ENCODE peak calls at places on chromosomes 3 and 15, in nine cellular contexts. One of them, this sample, is unnamed.

GRCh38 chr3:100838157-100838556 is 128.9 kb downstream of the TFG start:
- DNase-seq in AG09309: no peak
- DNase-seq in caudate nucleus: no peak
- DNase-seq in HEK293T: no peak
- DNase-seq in C1 segment of cervical spinal cord: no peak
- DNase-seq in CD4-positive, alpha-beta T cell: no peak
- DNase-seq in activated CD4-positive, CD25-positive, alpha-beta regulatory T cell treated with anti-CD3 and anti-CD28 coated beads, Interleukin-2, amount 50 U/mL, for 72 hours: no peak
- DNase-seq in stimulated activated CD4-positive, alpha-beta T cell treated with anti-CD3 and anti-CD28 coated beads, Interleukin-12 subunit alpha, Interleukin-12 subunit beta, amount 100 ng/mL, for 48 hours: no peak
- DNase-seq in activated T-cell treated with anti-CD3 and anti-CD28 coated beads, Interleukin-2, amount 50 U/mL, for 72 hours: no peak
- DNase-seq in this sample: no peak

GRCh38 chr3:187150599-187150998 is 11.3 kb upstream of the RPL39L start:
- DNase-seq in AG09309: no peak
- DNase-seq in caudate nucleus: no peak
- DNase-seq in HEK293T: no peak
- DNase-seq in C1 segment of cervical spinal cord: no peak
- DNase-seq in CD4-positive, alpha-beta T cell: peak; percentile 51
- DNase-seq in activated CD4-positive, CD25-positive, alpha-beta regulatory T cell treated with anti-CD3 and anti-CD28 coated beads, Interleukin-2, amount 50 U/mL, for 72 hours: peak; percentile 64
- DNase-seq in stimulated activated CD4-positive, alpha-beta T cell treated with anti-CD3 and anti-CD28 coated beads, Interleukin-12 subunit alpha, Interleukin-12 subunit beta, amount 100 ng/mL, for 48 hours: peak; percentile 49
- DNase-seq in activated T-cell treated with anti-CD3 and anti-CD28 coated beads, Interleukin-2, amount 50 U/mL, for 72 hours: peak; percentile 58
- DNase-seq in this sample: peak; percentile 20

GRCh38 chr3:95319921-95320494 is 1257.1 kb downstream of the NSUN3 start:
- DNase-seq in AG09309: no peak
- DNase-seq in caudate nucleus: no peak
- DNase-seq in HEK293T: no peak
- DNase-seq in C1 segment of cervical spinal cord: no peak
- DNase-seq in CD4-positive, alpha-beta T cell: no peak
- DNase-seq in activated CD4-positive, CD25-positive, alpha-beta regulatory T cell treated with anti-CD3 and anti-CD28 coated beads, Interleukin-2, amount 50 U/mL, for 72 hours: no peak
- DNase-seq in stimulated activated CD4-positive, alpha-beta T cell treated with anti-CD3 and anti-CD28 coated beads, Interleukin-12 subunit alpha, Interleukin-12 subunit beta, amount 100 ng/mL, for 48 hours: no peak
- DNase-seq in activated T-cell treated with anti-CD3 and anti-CD28 coated beads, Interleukin-2, amount 50 U/mL, for 72 hours: no peak
- DNase-seq in this sample: no peak

GRCh38 chr15:26235864-26236263 is 372.7 kb upstream of the ATP10A start:
- DNase-seq in AG09309: no peak
- DNase-seq in caudate nucleus: no peak
- DNase-seq in HEK293T: no peak
- DNase-seq in C1 segment of cervical spinal cord: no peak
- DNase-seq in CD4-positive, alpha-beta T cell: no peak
- DNase-seq in activated CD4-positive, CD25-positive, alpha-beta regulatory T cell treated with anti-CD3 and anti-CD28 coated beads, Interleukin-2, amount 50 U/mL, for 72 hours: no peak
- DNase-seq in stimulated activated CD4-positive, alpha-beta T cell treated with anti-CD3 and anti-CD28 coated beads, Interleukin-12 subunit alpha, Interleukin-12 subunit beta, amount 100 ng/mL, for 48 hours: no peak
- DNase-seq in activated T-cell treated with anti-CD3 and anti-CD28 coated beads, Interleukin-2, amount 50 U/mL, for 72 hours: no peak
- DNase-seq in this sample: no peak

GRCh38 chr15:68205949-68206539 is 912 bp upstream of the CALML4 start:
- DNase-seq in AG09309: no peak
- DNase-seq in caudate nucleus: no peak
- DNase-seq in HEK293T: no peak
- DNase-seq in C1 segment of cervical spinal cord: no peak
- DNase-seq in CD4-positive, alpha-beta T cell: no peak
- DNase-seq in activated CD4-positive, CD25-positive, alpha-beta regulatory T cell treated with anti-CD3 and anti-CD28 coated beads, Interleukin-2, amount 50 U/mL, for 72 hours: no peak
- DNase-seq in stimulated activated CD4-positive, alpha-beta T cell treated with anti-CD3 and anti-CD28 coated beads, Interleukin-12 subunit alpha, Interleukin-12 subunit beta, amount 100 ng/mL, for 48 hours: no peak
- DNase-seq in activated T-cell treated with anti-CD3 and anti-CD28 coated beads, Interleukin-2, amount 50 U/mL, for 72 hours: no peak
- DNase-seq in this sample: no peak

GRCh38 chr15:63446260-63446659 is 58.1 kb upstream of the USP3 start:
- DNase-seq in AG09309: no peak
- DNase-seq in caudate nucleus: no peak
- DNase-seq in HEK293T: no peak
- DNase-seq in C1 segment of cervical spinal cord: no peak
- DNase-seq in CD4-positive, alpha-beta T cell: no peak
- DNase-seq in activated CD4-positive, CD25-positive, alpha-beta regulatory T cell treated with anti-CD3 and anti-CD28 coated beads, Interleukin-2, amount 50 U/mL, for 72 hours: no peak
- DNase-seq in stimulated activated CD4-positive, alpha-beta T cell treated with anti-CD3 and anti-CD28 coated beads, Interleukin-12 subunit alpha, Interleukin-12 subunit beta, amount 100 ng/mL, for 48 hours: no peak
- DNase-seq in activated T-cell treated with anti-CD3 and anti-CD28 coated beads, Interleukin-2, amount 50 U/mL, for 72 hours: peak; percentile 9
- DNase-seq in this sample: no peak

GRCh38 chr15:25905140-25905539 is 42.0 kb upstream of the ATP10A start:
- DNase-seq in AG09309: peak; percentile 84
- DNase-seq in caudate nucleus: no peak
- DNase-seq in HEK293T: no peak
- DNase-seq in C1 segment of cervical spinal cord: no peak
- DNase-seq in CD4-positive, alpha-beta T cell: no peak
- DNase-seq in activated CD4-positive, CD25-positive, alpha-beta regulatory T cell treated with anti-CD3 and anti-CD28 coated beads, Interleukin-2, amount 50 U/mL, for 72 hours: no peak
- DNase-seq in stimulated activated CD4-positive, alpha-beta T cell treated with anti-CD3 and anti-CD28 coated beads, Interleukin-12 subunit alpha, Interleukin-12 subunit beta, amount 100 ng/mL, for 48 hours: peak; percentile 26
- DNase-seq in activated T-cell treated with anti-CD3 and anti-CD28 coated beads, Interleukin-2, amount 50 U/mL, for 72 hours: peak; percentile 55
- DNase-seq in this sample: peak; percentile 35

GRCh38 chr15:38373016-38373415 is 80.9 kb upstream of the FAM98B start:
- DNase-seq in AG09309: no peak
- DNase-seq in caudate nucleus: no peak
- DNase-seq in HEK293T: no peak
- DNase-seq in C1 segment of cervical spinal cord: no peak
- DNase-seq in CD4-positive, alpha-beta T cell: no peak
- DNase-seq in activated CD4-positive, CD25-positive, alpha-beta regulatory T cell treated with anti-CD3 and anti-CD28 coated beads, Interleukin-2, amount 50 U/mL, for 72 hours: no peak
- DNase-seq in stimulated activated CD4-positive, alpha-beta T cell treated with anti-CD3 and anti-CD28 coated beads, Interleukin-12 subunit alpha, Interleukin-12 subunit beta, amount 100 ng/mL, for 48 hours: no peak
- DNase-seq in activated T-cell treated with anti-CD3 and anti-CD28 coated beads, Interleukin-2, amount 50 U/mL, for 72 hours: no peak
- DNase-seq in this sample: no peak

GRCh38 chr15:42608767-42609488 is 33.5 kb downstream of the STARD9 start:
- DNase-seq in AG09309: no peak
- DNase-seq in caudate nucleus: no peak
- DNase-seq in HEK293T: no peak
- DNase-seq in C1 segment of cervical spinal cord: no peak
- DNase-seq in CD4-positive, alpha-beta T cell: no peak
- DNase-seq in activated CD4-positive, CD25-positive, alpha-beta regulatory T cell treated with anti-CD3 and anti-CD28 coated beads, Interleukin-2, amount 50 U/mL, for 72 hours: no peak
- DNase-seq in stimulated activated CD4-positive, alpha-beta T cell treated with anti-CD3 and anti-CD28 coated beads, Interleukin-12 subunit alpha, Interleukin-12 subunit beta, amount 100 ng/mL, for 48 hours: no peak
- DNase-seq in activated T-cell treated with anti-CD3 and anti-CD28 coated beads, Interleukin-2, amount 50 U/mL, for 72 hours: peak; percentile 8
- DNase-seq in this sample: no peak

GRCh38 chr3:24387000-24387399 is 107.7 kb downstream of the THRB start:
- DNase-seq in AG09309: no peak
- DNase-seq in caudate nucleus: no peak
- DNase-seq in HEK293T: no peak
- DNase-seq in C1 segment of cervical spinal cord: no peak
- DNase-seq in CD4-positive, alpha-beta T cell: no peak
- DNase-seq in activated CD4-positive, CD25-positive, alpha-beta regulatory T cell treated with anti-CD3 and anti-CD28 coated beads, Interleukin-2, amount 50 U/mL, for 72 hours: no peak
- DNase-seq in stimulated activated CD4-positive, alpha-beta T cell treated with anti-CD3 and anti-CD28 coated beads, Interleukin-12 subunit alpha, Interleukin-12 subunit beta, amount 100 ng/mL, for 48 hours: no peak
- DNase-seq in activated T-cell treated with anti-CD3 and anti-CD28 coated beads, Interleukin-2, amount 50 U/mL, for 72 hours: no peak
- DNase-seq in this sample: no peak

This sample was measured in NK-92 treated with Interleukin-12 subunit alpha and Interleukin-12 subunit beta, amount 100 ng/mL, for 24 hours.